ENCODE peak calls at places on chromosome X, in seven cellular contexts. S is AG20443; P is activated naive CD4-positive, alpha-beta T cell treated with Interleukin-2 at 50 U/mL for 16 hours; Y is activated gamma-delta T cell treated with Interleukin-2 at 50 U/mL for 16 hours; B is left colon; J is NCI-H510A treated with DMSO at 0.1 percent for 48 hours; E is Kasumi-1. C is an unnamed sample.

GRCh38 chrX:143854006-143854405 is 29.9 kb upstream of the UBE2NL start:
- DNase-seq in B (no peak), Y (no peak), J (no peak), S (peak), P (no peak), E (no peak), C (no peak)

GRCh38 chrX:140249122-140249521 is 255.7 kb downstream of the SOX3 start:
- DNase-seq in S (no peak), B (no peak), Y (no peak), J (no peak), E (no peak), P (no peak), C (no peak)

GRCh38 chrX:10900585-10901289 is 210.4 kb upstream of the HCCS start:
- DNase-seq in B (no peak), S (peak), E (no peak), P (no peak), Y (no peak), J (no peak), C (no peak)

GRCh38 chrX:104863466-104863865 is 297.5 kb downstream of the IL1RAPL2 start:
- DNase-seq in P (no peak), S (no peak), J (no peak), E (no peak), Y (no peak), B (no peak), C (no peak)

GRCh38 chrX:38817004-38817703 is 15.9 kb downstream of the MID1IP1 start:
- DNase-seq in S (peak), J (peak), E (peak), P (no peak), B (peak), Y (peak), C (no peak)

GRCh38 chrX:110384490-110384889 is 25.8 kb downstream of the RTL9 start:
- DNase-seq in B (no peak), E (no peak), S (peak), P (no peak), J (no peak), Y (no peak), C (no peak)

GRCh38 chrX:53930513-53931380 is 113.5 kb downstream of the PHF8 start:
- DNase-seq in Y (no peak), B (no peak), J (no peak), S (no peak), P (peak), E (no peak), C (no peak)

GRCh38 chrX:155188786-155189185 is 27.5 kb upstream of the VBP1 start:
- DNase-seq in P (no peak), B (no peak), Y (peak), S (no peak), E (peak), J (no peak), C (no peak)

GRCh38 chrX:681989-682388 is 51.4 kb downstream of the SHOX start:
- DNase-seq in E (no peak), J (no peak), Y (no peak), S (no peak), B (no peak), P (no peak), C (no peak)